ENCODE peak calls at places on chromosome 16, in four cellular contexts. C, Z, E and V are unnamed samples.

GRCh38 chr16:66473654-66474519 is 46.8 kb downstream of the BEAN1 start:
- DNase-seq in C (no peak), Z (no peak), E (no peak), V (no peak)

GRCh38 chr16:30491744-30492308 is 19.3 kb downstream of the ITGAL start:
- DNase-seq in C (no peak), Z (peak), E (no peak), V (peak)

GRCh38 chr16:11045846-11046245 is 101.5 kb downstream of the CLEC16A start:
- DNase-seq in C (no peak), Z (peak), E (no peak), V (peak)

GRCh38 chr16:24075302-24075701 is 180.8 kb upstream of the CACNG3 start:
- DNase-seq in C (no peak), Z (no peak), E (no peak), V (no peak)

GRCh38 chr16:11078812-11079459 is 134.6 kb downstream of the CLEC16A start:
- DNase-seq in C (no peak), Z (peak), E (no peak), V (peak)

GRCh38 chr16:66752958-66753357 is 1.5 kb upstream of the DYNC1LI2 start:
- DNase-seq in C (no peak), Z (no peak), E (no peak), V (no peak)

GRCh38 chr16:68790130-68790761 is 53.1 kb upstream of the TANGO6 start:
- DNase-seq in C (no peak), Z (peak), E (no peak), V (peak)

GRCh38 chr16:30075503-30076275 is at the start of gene PPP4C:
- DNase-seq in C (peak), Z (peak), E (peak), V (peak)